ENCODE peak calls at places on chromosomes 3 and 15, in nine cellular contexts. One of them, this sample, is unnamed.

GRCh38 chr15:52095597-52096262 is 16.8 kb downstream of the BCL2L10 start:
- DNase-seq in stomach: no peak
- DNase-seq in SW480: no peak
- DNase-seq in endothelial cell: no peak
- DNase-seq in HCEC 1CT: peak; percentile 98
- DNase-seq in GDM1: no peak
- DNase-seq in GM12865: no peak
- DNase-seq in GM03348: peak; percentile 64
- DNase-seq in ELR: peak; percentile 93
- DNase-seq in this sample: peak; percentile 93

GRCh38 chr15:99755692-99756409 is 22.6 kb upstream of the LYSMD4 start:
- DNase-seq in stomach: peak; percentile 42
- DNase-seq in SW480: peak; percentile 66
- DNase-seq in endothelial cell: peak; percentile 51
- DNase-seq in HCEC 1CT: peak; percentile 65
- DNase-seq in GDM1: peak; percentile 27
- DNase-seq in GM12865: peak; percentile 86
- DNase-seq in GM03348: peak; percentile 80
- DNase-seq in ELR: peak; percentile 72
- DNase-seq in this sample: peak; percentile 88

GRCh38 chr15:75840659-75841058 is 2.6 kb upstream of the UBE2Q2 start:
- DNase-seq in stomach: no peak
- DNase-seq in SW480: no peak
- DNase-seq in endothelial cell: no peak
- DNase-seq in HCEC 1CT: peak; percentile 52
- DNase-seq in GDM1: no peak
- DNase-seq in GM12865: no peak
- DNase-seq in GM03348: peak; percentile 77
- DNase-seq in ELR: peak; percentile 25
- DNase-seq in this sample: peak; percentile 78

GRCh38 chr15:39320886-39321285 is 260.0 kb upstream of the THBS1 start:
- DNase-seq in stomach: no peak
- DNase-seq in SW480: no peak
- DNase-seq in endothelial cell: no peak
- DNase-seq in HCEC 1CT: no peak
- DNase-seq in GDM1: no peak
- DNase-seq in GM12865: no peak
- DNase-seq in GM03348: no peak
- DNase-seq in ELR: peak; percentile 29
- DNase-seq in this sample: no peak

GRCh38 chr3:17030438-17030837 is 145.7 kb downstream of the PLCL2 start:
- DNase-seq in stomach: no peak
- DNase-seq in SW480: peak; percentile 36
- DNase-seq in endothelial cell: no peak
- DNase-seq in HCEC 1CT: no peak
- DNase-seq in GDM1: no peak
- DNase-seq in GM12865: peak; percentile 54
- DNase-seq in GM03348: no peak
- DNase-seq in ELR: no peak
- DNase-seq in this sample: no peak

GRCh38 chr3:156605686-156606605 is 51.0 kb upstream of the SSR3 start:
- DNase-seq in stomach: peak; percentile 31
- DNase-seq in SW480: peak; percentile 83
- DNase-seq in endothelial cell: peak; percentile 14
- DNase-seq in HCEC 1CT: peak; percentile 85
- DNase-seq in GDM1: no peak
- DNase-seq in GM12865: no peak
- DNase-seq in GM03348: peak; percentile 87
- DNase-seq in ELR: peak; percentile 93
- DNase-seq in this sample: peak; percentile 86

GRCh38 chr3:195196266-195196665 is 74.7 kb downstream of the XXYLT1 start:
- DNase-seq in stomach: peak; percentile 3
- DNase-seq in SW480: no peak
- DNase-seq in endothelial cell: no peak
- DNase-seq in HCEC 1CT: peak; percentile 43
- DNase-seq in GDM1: no peak
- DNase-seq in GM12865: no peak
- DNase-seq in GM03348: peak; percentile 75
- DNase-seq in ELR: peak; percentile 69
- DNase-seq in this sample: peak; percentile 74

GRCh38 chr15:62877276-62877857 is 165.2 kb upstream of the TPM1 start:
- DNase-seq in stomach: no peak
- DNase-seq in SW480: no peak
- DNase-seq in endothelial cell: no peak
- DNase-seq in HCEC 1CT: no peak
- DNase-seq in GDM1: no peak
- DNase-seq in GM12865: no peak
- DNase-seq in GM03348: no peak
- DNase-seq in ELR: no peak
- DNase-seq in this sample: no peak

GRCh38 chr15:34085746-34086145 is 15.9 kb downstream of the EMC7 start:
- DNase-seq in stomach: no peak
- DNase-seq in SW480: no peak
- DNase-seq in endothelial cell: no peak
- DNase-seq in HCEC 1CT: peak; percentile 65
- DNase-seq in GDM1: no peak
- DNase-seq in GM12865: no peak
- DNase-seq in GM03348: no peak
- DNase-seq in ELR: no peak
- DNase-seq in this sample: no peak

GRCh38 chr3:66498718-66499611 is 1.9 kb downstream of the LRIG1 start:
- DNase-seq in stomach: no peak
- DNase-seq in SW480: no peak
- DNase-seq in endothelial cell: no peak
- DNase-seq in HCEC 1CT: peak; percentile 13
- DNase-seq in GDM1: no peak
- DNase-seq in GM12865: no peak
- DNase-seq in GM03348: peak; percentile 13
- DNase-seq in ELR: no peak
- DNase-seq in this sample: no peak

GRCh38 chr3:157369712-157370447 is 66.8 kb upstream of the PTX3 start:
- DNase-seq in stomach: no peak
- DNase-seq in SW480: no peak
- DNase-seq in endothelial cell: no peak
- DNase-seq in HCEC 1CT: no peak
- DNase-seq in GDM1: no peak
- DNase-seq in GM12865: peak; percentile 9
- DNase-seq in GM03348: no peak
- DNase-seq in ELR: no peak
- DNase-seq in this sample: peak; percentile 44

GRCh38 chr15:58087870-58088269 is 22.4 kb upstream of the ALDH1A2 start:
- DNase-seq in stomach: no peak
- DNase-seq in SW480: no peak
- DNase-seq in endothelial cell: no peak
- DNase-seq in HCEC 1CT: no peak
- DNase-seq in GDM1: no peak
- DNase-seq in GM12865: no peak
- DNase-seq in GM03348: no peak
- DNase-seq in ELR: no peak
- DNase-seq in this sample: no peak

GRCh38 chr3:117958027-117958426 is 1076.6 kb downstream of the IGSF11 start:
- DNase-seq in stomach: no peak
- DNase-seq in SW480: no peak
- DNase-seq in endothelial cell: no peak
- DNase-seq in HCEC 1CT: no peak
- DNase-seq in GDM1: no peak
- DNase-seq in GM12865: no peak
- DNase-seq in GM03348: no peak
- DNase-seq in ELR: no peak
- DNase-seq in this sample: no peak

GRCh38 chr15:57320543-57321220 is 55.6 kb upstream of the CGNL1 start:
- DNase-seq in stomach: no peak
- DNase-seq in SW480: no peak
- DNase-seq in endothelial cell: no peak
- DNase-seq in HCEC 1CT: no peak
- DNase-seq in GDM1: no peak
- DNase-seq in GM12865: no peak
- DNase-seq in GM03348: peak; percentile 42
- DNase-seq in ELR: no peak
- DNase-seq in this sample: peak; percentile 24

GRCh38 chr15:70703483-70703882 is 59.9 kb downstream of the UACA start:
- DNase-seq in stomach: no peak
- DNase-seq in SW480: no peak
- DNase-seq in endothelial cell: no peak
- DNase-seq in HCEC 1CT: peak; percentile 26
- DNase-seq in GDM1: no peak
- DNase-seq in GM12865: no peak
- DNase-seq in GM03348: no peak
- DNase-seq in ELR: peak; percentile 70
- DNase-seq in this sample: peak; percentile 33